ENCODE peak calls at places on chromosomes 11 and 22, in ten cellular contexts. P is stimulated activated CD8-positive, alpha-beta memory T cell treated with anti-CD3 and anti-CD28 coated beads, Interleukin-2, amount 100 ng/mL, for 1 hour; T is activated T-cell treated with anti-CD3 and anti-CD28 coated beads for 1 hour; Y is type B pancreatic cell; N is body of pancreas; B is Caki2; H is frontal cortex; Q is NCI-H2029 treated with DMSO at 0.1 percent for 48 hours; U is EH; F is naive thymus-derived CD8-positive, alpha-beta T cell. I is an unnamed sample.

GRCh38 chr11:120511804-120512726 is 517 bp downstream of the GRIK4 start:
- DNase-seq in P (no peak), T (no peak), Y (peak), N (no peak), B (no peak), H (peak), Q (no peak), U (no peak), F (no peak), I (no peak)

GRCh38 chr11:44914105-44914504 is 36.6 kb downstream of the TP53I11 start:
- DNase-seq in P (no peak), T (no peak), Y (no peak), N (no peak), B (no peak), H (no peak), Q (no peak), U (no peak), F (no peak), I (no peak)

GRCh38 chr22:38417252-38418060 is 37.5 kb downstream of the KCNJ4 start:
- DNase-seq in P (no peak), T (no peak), Y (no peak), N (peak), B (no peak), H (no peak), Q (no peak), U (no peak), F (no peak), I (no peak)

GRCh38 chr11:7252683-7253213 is 1.0 kb downstream of the SYT9 start:
- DNase-seq in P (no peak), T (no peak), Y (peak), N (peak), B (no peak), H (no peak), Q (no peak), U (no peak), F (no peak), I (no peak)

GRCh38 chr11:1146311-1146864 is 11.4 kb upstream of the MUC5AC start:
- DNase-seq in P (no peak), T (no peak), Y (peak), N (no peak), B (no peak), H (no peak), Q (no peak), U (no peak), F (no peak), I (no peak)

GRCh38 chr11:34659096-34659733 is 38.3 kb downstream of the EHF start:
- DNase-seq in P (no peak), T (no peak), Y (no peak), N (no peak), B (no peak), H (no peak), Q (no peak), U (no peak), F (no peak), I (no peak)

GRCh38 chr11:12157241-12157661 is 46.9 kb downstream of the MICAL2 start:
- DNase-seq in P (no peak), T (no peak), Y (no peak), N (no peak), B (no peak), H (no peak), Q (no peak), U (peak), F (no peak), I (no peak)

GRCh38 chr11:117303101-117303500 is 12.0 kb downstream of the BACE1-AS start:
- DNase-seq in P (no peak), T (no peak), Y (no peak), N (no peak), B (no peak), H (no peak), Q (no peak), U (no peak), F (no peak), I (no peak)

GRCh38 chr22:24134090-24134846 is 47.0 kb upstream of the SUSD2 start:
- DNase-seq in P (peak), T (peak), Y (no peak), N (no peak), B (no peak), H (no peak), Q (no peak), U (no peak), F (peak), I (no peak)

GRCh38 chr11:95711945-95712221 is 77.7 kb downstream of the FAM76B start:
- DNase-seq in P (no peak), T (no peak), Y (no peak), N (no peak), B (no peak), H (no peak), Q (no peak), U (no peak), F (no peak), I (no peak)

GRCh38 chr11:1852885-1853284 is at the start of gene LSP1:
- DNase-seq in P (peak), T (peak), Y (no peak), N (no peak), B (no peak), H (no peak), Q (no peak), U (no peak), F (peak), I (no peak)

GRCh38 chr22:38957046-38957770 is at the start of gene APOBEC3A:
- DNase-seq in P (no peak), T (no peak), Y (no peak), N (no peak), B (peak), H (no peak), Q (no peak), U (no peak), F (no peak), I (no peak)

GRCh38 chr11:45852018-45852711 is 4.9 kb downstream of the CRY2 start:
- DNase-seq in P (no peak), T (no peak), Y (no peak), N (no peak), B (no peak), H (no peak), Q (no peak), U (no peak), F (no peak), I (no peak)

GRCh38 chr11:86160546-86161149 is 83.9 kb upstream of the EED start:
- DNase-seq in P (no peak), T (no peak), Y (no peak), N (no peak), B (peak), H (no peak), Q (peak), U (peak), F (no peak), I (no peak)

GRCh38 chr22:49961601-49962011 is 1.0 kb downstream of the PIM3 start:
- DNase-seq in P (no peak), T (no peak), Y (no peak), N (no peak), B (peak), H (no peak), Q (no peak), U (peak), F (no peak), I (no peak)

GRCh38 chr22:48567213-48567975 is 1260.3 kb downstream of the BRD1 start:
- DNase-seq in P (no peak), T (no peak), Y (no peak), N (no peak), B (no peak), H (no peak), Q (no peak), U (no peak), F (no peak), I (no peak)

GRCh38 chr11:72333657-72334056 is 89.7 kb upstream of the PHOX2A start:
- DNase-seq in P (no peak), T (peak), Y (no peak), N (no peak), B (no peak), H (no peak), Q (no peak), U (peak), F (peak), I (no peak)

GRCh38 chr11:82683029-82683428 is 50.6 kb downstream of the FAM181B start:
- DNase-seq in P (no peak), T (no peak), Y (no peak), N (no peak), B (peak), H (no peak), Q (no peak), U (no peak), F (no peak), I (no peak)

GRCh38 chr22:36052505-36052941 is 23.9 kb upstream of the RBFOX2 start:
- DNase-seq in P (no peak), T (no peak), Y (no peak), N (peak), B (no peak), H (no peak), Q (no peak), U (peak), F (no peak), I (no peak)

I was measured in GOT3.